ENCODE peak calls at places on chromosomes 13 and 19, in four cellular contexts. O, S, T and H are unnamed samples. For H3K9me3, H3K36me3 and H3K27me3, the result is how much of the 10 kb centered on the place peaks cover.

GRCh38 chr13:34634443-34634842 is 307.6 kb upstream of the NBEA start:
- DNase-seq in O (no peak), S (no peak), T (no peak), H (no peak)

GRCh38 chr13:109743706-109744453 is 42.5 kb downstream of the IRS2 start:
- DNase-seq in O (no peak), S (peak), T (no peak), H (no peak)

GRCh38 chr13:113860579-113861432 is 3.1 kb downstream of the GAS6 start:
- DNase-seq in O (no peak), S (peak), T (no peak), H (no peak)

GRCh38 chr19:34044011-34044410 is 128.3 kb upstream of the LSM14A start:
- DNase-seq in O (no peak), S (no peak), T (no peak), H (no peak)

GRCh38 chr19:2275588-2276428 is 6.2 kb downstream of the PEAK3 start:
- DNase-seq in O (peak), S (peak), T (no peak), H (no peak)

GRCh38 chr13:100040196-100040595 is 48.7 kb upstream of the PCCA start:
- DNase-seq in O (no peak), S (no peak), T (no peak), H (no peak)

GRCh38 chr13:35796627-35797026 is 320.1 kb upstream of the MAB21L1 start:
- DNase-seq in O (no peak), S (no peak), T (no peak), H (no peak)

GRCh38 chr13:110559429-110559943 is 2.0 kb downstream of the RAB20 start:
- DNase-seq in O (no peak), S (peak), T (no peak), H (no peak)

GRCh38 chr13:33743438-33744368 is 74.2 kb upstream of the RFC3 start:
- DNase-seq in O (no peak), S (no peak), T (no peak), H (no peak)

GRCh38 chr13:40562975-40563349 is 103.5 kb downstream of the FOXO1 start:
- DNase-seq in O (peak), S (no peak), T (no peak), H (no peak)

GRCh38 chr19:33796164-33797100 is at the start of gene KCTD15:
- DNase-seq in O (peak), S (peak), T (no peak), H (peak)

GRCh38 chr19:38247126-38247525 is 9.0 kb downstream of the PPP1R14A start:
- DNase-seq in O (no peak), S (no peak), T (no peak), H (no peak)

GRCh38 chr13:45595968-45596367 is 19.6 kb downstream of the ERICH6B start:
- DNase-seq in O (no peak), S (no peak), T (no peak), H (no peak)

GRCh38 chr13:50417597-50417996 is 402.4 kb downstream of the KCNRG start:
- DNase-seq in O (peak), S (no peak), T (no peak), H (no peak)

GRCh38 chr19:29273000-29273691 is 60.2 kb upstream of the UQCRFS1 start:
- DNase-seq in O (no peak), S (no peak), T (no peak), H (no peak)

GRCh38 chr13:62512194-62513141 is 1096.8 kb upstream of the PCDH20 start:
- DNase-seq in O (no peak), S (peak), T (no peak), H (no peak)

GRCh38 chr19:51127755-51128154 is 3.0 kb downstream of the SIGLEC9 start:
- DNase-seq in O (no peak), S (peak), T (no peak), H (no peak)

GRCh38 chr13:40120288-40120687 is 464.8 kb downstream of the COG6 start:
- DNase-seq in O (no peak), S (no peak), T (no peak), H (no peak)

GRCh38 chr19:1843646-1844394 is 4.5 kb downstream of the REXO1 start:
- DNase-seq in O (no peak), S (no peak), T (no peak), H (no peak)

GRCh38 chr13:114151565-114152284 is 19.3 kb upstream of the RASA3 start:
- DNase-seq in O (peak), S (peak), T (peak), H (peak)

GRCh38 chr19:54364775-54365257 is at the start of gene LAIR1:
- DNase-seq in O (peak), S (peak), T (no peak), H (peak)

GRCh38 chr19:17642656-17643055 is 45.5 kb downstream of the UNC13A start:
- DNase-seq in O (peak), S (no peak), T (no peak), H (no peak)

GRCh38 chr13:33213797-33214196 is 71.8 kb downstream of the STARD13 start:
- DNase-seq in O (no peak), S (no peak), T (peak), H (no peak)

GRCh38 chr19:6108721-6109633 is 1.3 kb downstream of the RFX2 start:
- DNase-seq in O (peak), S (peak), T (peak), H (peak)

GRCh38 chr19:5880604-5881078 is 10.3 kb upstream of the FUT5 start:
- DNase-seq in O (peak), S (peak), T (peak), H (no peak)

GRCh38 chr13:53873558-53873957 is 844.9 kb downstream of the OLFM4 start:
- DNase-seq in O (no peak), S (no peak), T (no peak), H (no peak)

GRCh38 chr13:73338389-73338788 is 279.6 kb downstream of the KLF5 start:
- DNase-seq in O (no peak), S (no peak), T (no peak), H (no peak)

GRCh38 chr13:111927181-111927540 is 139.8 kb upstream of the SOX1 start:
- DNase-seq in O (no peak), S (no peak), T (no peak), H (no peak)
- H3K9me3 ChIP-seq in O (under half), S (under half), T (under half), H (under half)

GRCh38 chr19:19341026-19341425 is 20.4 kb downstream of the MAU2 start:
- DNase-seq in O (no peak), S (no peak), T (no peak), H (no peak)

GRCh38 chr19:19345232-19345631 is 24.6 kb downstream of the MAU2 start:
- DNase-seq in O (no peak), S (no peak), T (no peak), H (no peak)

GRCh38 chr19:19342086-19343015 is 21.7 kb downstream of the MAU2 start:
- DNase-seq in O (peak), S (peak), T (peak), H (no peak)

GRCh38 chr19:19343762-19344161 is 23.1 kb downstream of the MAU2 start:
- DNase-seq in O (no peak), S (no peak), T (no peak), H (no peak)

DNA sequence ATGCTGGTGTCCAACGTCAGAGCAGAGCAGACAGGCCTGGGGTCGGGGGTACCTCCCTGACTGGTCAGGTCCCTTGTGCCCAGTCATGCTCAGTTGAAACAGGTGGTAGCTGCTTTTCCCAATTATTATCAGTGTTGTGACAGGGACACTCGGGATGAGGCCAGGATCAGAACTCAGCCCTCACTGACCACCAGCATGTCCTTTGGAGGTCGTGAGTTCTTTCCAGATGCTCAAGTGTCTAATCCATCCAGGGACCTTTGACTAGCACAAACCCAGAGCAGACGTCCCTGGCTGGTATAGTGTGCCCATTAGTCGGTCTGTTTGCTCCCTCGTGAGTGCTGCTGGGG is 22.4 kb downstream of the MAU2 start:
- DNase-seq in O (no peak), S (no peak), T (no peak), H (no peak)
- H3K36me3 ChIP-seq in O (half or more), S (under half), T (under half), H (half or more)

DNA sequence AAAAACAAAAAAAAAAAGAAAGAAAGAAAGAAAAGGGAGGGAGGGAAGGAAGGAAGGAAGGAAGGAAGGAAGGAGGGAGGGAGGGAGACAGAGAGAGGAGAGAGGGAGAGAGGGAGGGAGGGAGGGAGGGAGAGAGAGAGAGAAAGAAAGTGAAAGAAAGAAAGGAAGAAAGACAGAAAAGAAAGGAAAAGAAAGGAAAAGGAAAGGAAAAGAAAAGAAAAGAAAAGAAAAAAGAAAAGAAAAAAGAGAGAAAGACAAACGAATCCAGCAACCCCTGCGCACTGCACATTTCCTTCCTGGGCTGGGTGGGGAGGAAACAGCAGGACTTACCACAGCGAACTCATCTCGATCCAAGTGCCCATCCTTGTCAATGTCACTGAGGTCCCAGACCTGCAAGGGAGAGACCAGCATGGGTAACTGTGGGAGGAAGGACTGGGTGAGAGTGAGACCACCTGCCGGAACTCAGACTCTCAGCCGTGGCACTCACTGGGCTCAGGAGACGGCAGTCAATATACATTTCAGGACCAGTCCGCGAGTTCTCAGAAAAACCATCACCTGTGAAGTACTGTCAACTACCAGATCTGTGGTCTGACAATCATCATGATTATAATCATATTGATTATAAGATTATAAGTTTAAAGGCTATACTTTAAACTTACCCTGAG is 43.3 kb downstream of the EPS15L1 start:
- DNase-seq in O (no peak), S (no peak), T (no peak), H (peak)
- H3K27me3 ChIP-seq in O (under half), S (under half), T (under half), H (under half)

GRCh38 chr19:14718522-14719113 is 28.8 kb downstream of the ZNF333 start:
- DNase-seq in O (no peak), S (no peak), T (no peak), H (no peak)

GRCh38 chr19:14719162-14719561 is 29.3 kb downstream of the ZNF333 start:
- DNase-seq in O (no peak), S (no peak), T (no peak), H (no peak)

GRCh38 chr19:14715841-14716240 is 26.0 kb downstream of the ZNF333 start:
- DNase-seq in O (no peak), S (no peak), T (no peak), H (no peak)
- H3K9me3 ChIP-seq in O (half or more), S (half or more), T (under half), H (under half)

DNA sequence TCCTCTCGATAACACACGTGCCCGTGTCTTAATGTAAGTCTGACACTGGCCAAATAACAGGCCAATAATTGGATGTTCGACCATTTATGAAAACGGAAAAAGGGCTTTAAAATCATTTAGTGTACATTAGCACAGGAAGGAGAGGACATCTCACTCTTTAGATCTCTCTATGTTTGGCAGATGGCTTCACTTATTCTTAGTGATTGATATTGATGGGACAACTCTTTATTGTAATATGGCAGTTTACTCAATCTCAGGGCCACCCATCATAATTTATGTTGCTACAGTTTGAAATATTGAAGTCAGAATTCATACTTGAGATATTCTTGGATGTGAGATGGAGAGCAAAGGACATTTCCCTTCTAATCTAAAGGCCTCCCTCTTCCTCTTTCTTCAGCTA is 430.7 kb upstream of the ARGLU1 start:
- DNase-seq in O (no peak), S (no peak), T (no peak), H (no peak)
- H3K36me3 ChIP-seq in O (under half), S (under half), T (under half), H (under half)

DNA sequence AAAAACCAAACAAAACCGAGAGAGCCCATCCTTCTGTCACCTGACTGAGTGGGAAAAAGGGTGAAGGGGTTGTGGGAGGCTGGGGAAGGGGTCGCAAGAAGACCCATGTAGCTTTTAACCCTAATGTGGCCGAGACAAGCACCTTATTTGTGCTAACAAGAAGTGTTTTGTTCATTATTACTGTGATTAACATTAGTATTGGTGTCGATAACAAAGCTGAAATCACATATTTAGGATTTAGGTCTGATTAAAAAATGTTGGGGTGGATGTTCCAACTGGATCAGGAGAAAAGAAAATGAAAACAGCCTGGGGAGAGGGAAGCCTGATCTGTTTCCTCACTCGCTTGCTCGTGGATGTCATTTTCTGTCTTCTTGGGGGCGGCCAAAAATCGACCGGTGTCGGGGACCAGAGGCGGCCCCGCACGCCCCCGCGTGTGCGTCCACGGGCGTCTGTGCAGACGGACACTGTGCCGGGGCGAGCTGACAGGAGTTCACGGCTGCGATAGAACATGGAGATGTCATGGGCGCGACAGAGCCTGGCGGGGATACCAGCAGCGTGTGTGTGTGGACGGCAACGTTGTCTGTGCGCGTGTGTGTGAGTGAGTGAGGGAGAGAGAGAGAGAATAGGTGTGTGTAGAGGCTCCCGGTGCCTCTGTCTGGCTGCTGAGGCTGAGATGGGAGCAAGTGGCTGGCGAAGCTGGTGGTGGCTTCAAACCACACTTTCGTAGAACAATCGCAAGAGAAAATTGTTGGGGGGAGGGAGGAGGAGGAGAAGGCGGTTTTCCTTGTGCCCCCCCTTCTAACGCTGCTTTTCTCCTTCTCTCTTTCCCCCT is 29.1 kb downstream of the NFIX start:
- DNase-seq in O (peak), S (no peak), T (no peak), H (no peak)
- H3K27me3 ChIP-seq in O (under half), S (under half), T (under half), H (under half)